ENCODE peak calls at places on chromosomes 16 and 17, in seven cellular contexts. One of them, this sample, is unnamed.

GRCh38 chr16:12340151-12340733 is 363.7 kb downstream of the SNX29 start:
- DNase-seq in HFF-Myc: no peak
- DNase-seq in PC-9: peak
- DNase-seq in T-cell: no peak
- DNase-seq in stimulated activated CD4-positive, alpha-beta T cell treated with anti-CD3 and anti-CD28 coated beads, Interleukin-1b, Interleukin-23, amount 100 ng/mL, for 24 hours: no peak
- DNase-seq in tibial artery: peak
- DNase-seq in ACHN: peak
- DNase-seq in this sample: peak

GRCh38 chr17:67528751-67529436 is 151.8 kb downstream of the PITPNC1 start:
- DNase-seq in HFF-Myc: peak
- DNase-seq in PC-9: peak
- DNase-seq in T-cell: no peak
- DNase-seq in stimulated activated CD4-positive, alpha-beta T cell treated with anti-CD3 and anti-CD28 coated beads, Interleukin-1b, Interleukin-23, amount 100 ng/mL, for 24 hours: no peak
- DNase-seq in tibial artery: peak
- DNase-seq in ACHN: peak
- DNase-seq in this sample: no peak

GRCh38 chr17:78517421-78517820 is 59.8 kb downstream of the DNAH17 start:
- DNase-seq in HFF-Myc: no peak
- DNase-seq in PC-9: no peak
- DNase-seq in T-cell: no peak
- DNase-seq in stimulated activated CD4-positive, alpha-beta T cell treated with anti-CD3 and anti-CD28 coated beads, Interleukin-1b, Interleukin-23, amount 100 ng/mL, for 24 hours: no peak
- DNase-seq in tibial artery: no peak
- DNase-seq in ACHN: no peak
- DNase-seq in this sample: no peak

GRCh38 chr17:27494192-27495091 is 38.2 kb downstream of the KSR1 start:
- DNase-seq in HFF-Myc: no peak
- DNase-seq in PC-9: peak
- DNase-seq in T-cell: no peak
- DNase-seq in stimulated activated CD4-positive, alpha-beta T cell treated with anti-CD3 and anti-CD28 coated beads, Interleukin-1b, Interleukin-23, amount 100 ng/mL, for 24 hours: no peak
- DNase-seq in tibial artery: peak
- DNase-seq in ACHN: peak
- DNase-seq in this sample: peak

GRCh38 chr16:3606441-3606840 is 5.0 kb downstream of the SLX4 start:
- DNase-seq in HFF-Myc: no peak
- DNase-seq in PC-9: no peak
- DNase-seq in T-cell: no peak
- DNase-seq in stimulated activated CD4-positive, alpha-beta T cell treated with anti-CD3 and anti-CD28 coated beads, Interleukin-1b, Interleukin-23, amount 100 ng/mL, for 24 hours: no peak
- DNase-seq in tibial artery: no peak
- DNase-seq in ACHN: no peak
- DNase-seq in this sample: no peak

GRCh38 chr17:57749701-57750100 is 4.6 kb upstream of the CCDC182 start:
- DNase-seq in HFF-Myc: no peak
- DNase-seq in PC-9: no peak
- DNase-seq in T-cell: no peak
- DNase-seq in stimulated activated CD4-positive, alpha-beta T cell treated with anti-CD3 and anti-CD28 coated beads, Interleukin-1b, Interleukin-23, amount 100 ng/mL, for 24 hours: no peak
- DNase-seq in tibial artery: no peak
- DNase-seq in ACHN: no peak
- DNase-seq in this sample: no peak

GRCh38 chr17:55398689-55399088 is 22.9 kb downstream of the MMD start:
- DNase-seq in HFF-Myc: no peak
- DNase-seq in PC-9: no peak
- DNase-seq in T-cell: no peak
- DNase-seq in stimulated activated CD4-positive, alpha-beta T cell treated with anti-CD3 and anti-CD28 coated beads, Interleukin-1b, Interleukin-23, amount 100 ng/mL, for 24 hours: no peak
- DNase-seq in tibial artery: no peak
- DNase-seq in ACHN: peak
- DNase-seq in this sample: no peak

GRCh38 chr16:75289189-75289588 is 37.8 kb upstream of the BCAR1 start:
- DNase-seq in HFF-Myc: no peak
- DNase-seq in PC-9: no peak
- DNase-seq in T-cell: no peak
- DNase-seq in stimulated activated CD4-positive, alpha-beta T cell treated with anti-CD3 and anti-CD28 coated beads, Interleukin-1b, Interleukin-23, amount 100 ng/mL, for 24 hours: no peak
- DNase-seq in tibial artery: no peak
- DNase-seq in ACHN: peak
- DNase-seq in this sample: no peak

GRCh38 chr17:50640701-50641338 is 6.1 kb downstream of the ABCC3 start:
- DNase-seq in HFF-Myc: no peak
- DNase-seq in PC-9: no peak
- DNase-seq in T-cell: no peak
- DNase-seq in stimulated activated CD4-positive, alpha-beta T cell treated with anti-CD3 and anti-CD28 coated beads, Interleukin-1b, Interleukin-23, amount 100 ng/mL, for 24 hours: no peak
- DNase-seq in tibial artery: no peak
- DNase-seq in ACHN: no peak
- DNase-seq in this sample: no peak

GRCh38 chr17:36777118-36777517 is 160.2 kb upstream of the LHX1 start:
- DNase-seq in HFF-Myc: peak
- DNase-seq in PC-9: no peak
- DNase-seq in T-cell: no peak
- DNase-seq in stimulated activated CD4-positive, alpha-beta T cell treated with anti-CD3 and anti-CD28 coated beads, Interleukin-1b, Interleukin-23, amount 100 ng/mL, for 24 hours: no peak
- DNase-seq in tibial artery: peak
- DNase-seq in ACHN: peak
- DNase-seq in this sample: no peak

GRCh38 chr17:82603981-82604448 is 44.2 kb downstream of the WDR45B start:
- DNase-seq in HFF-Myc: no peak
- DNase-seq in PC-9: no peak
- DNase-seq in T-cell: peak
- DNase-seq in stimulated activated CD4-positive, alpha-beta T cell treated with anti-CD3 and anti-CD28 coated beads, Interleukin-1b, Interleukin-23, amount 100 ng/mL, for 24 hours: no peak
- DNase-seq in tibial artery: peak
- DNase-seq in ACHN: no peak
- DNase-seq in this sample: no peak

GRCh38 chr16:11978080-11978479 is 1.5 kb downstream of the SNX29 start:
- DNase-seq in HFF-Myc: no peak
- DNase-seq in PC-9: no peak
- DNase-seq in T-cell: no peak
- DNase-seq in stimulated activated CD4-positive, alpha-beta T cell treated with anti-CD3 and anti-CD28 coated beads, Interleukin-1b, Interleukin-23, amount 100 ng/mL, for 24 hours: no peak
- DNase-seq in tibial artery: no peak
- DNase-seq in ACHN: no peak
- DNase-seq in this sample: no peak

GRCh38 chr17:18961634-18962493 is 9.9 kb downstream of the SLC5A10 start:
- DNase-seq in HFF-Myc: no peak
- DNase-seq in PC-9: no peak
- DNase-seq in T-cell: no peak
- DNase-seq in stimulated activated CD4-positive, alpha-beta T cell treated with anti-CD3 and anti-CD28 coated beads, Interleukin-1b, Interleukin-23, amount 100 ng/mL, for 24 hours: no peak
- DNase-seq in tibial artery: peak
- DNase-seq in ACHN: no peak
- DNase-seq in this sample: peak

GRCh38 chr16:82653550-82654511 is 27.1 kb downstream of the CDH13 start:
- DNase-seq in HFF-Myc: peak
- DNase-seq in PC-9: no peak
- DNase-seq in T-cell: peak
- DNase-seq in stimulated activated CD4-positive, alpha-beta T cell treated with anti-CD3 and anti-CD28 coated beads, Interleukin-1b, Interleukin-23, amount 100 ng/mL, for 24 hours: peak
- DNase-seq in tibial artery: no peak
- DNase-seq in ACHN: peak
- DNase-seq in this sample: peak

GRCh38 chr17:21289902-21290571 is 5.5 kb downstream of the MAP2K3 start:
- DNase-seq in HFF-Myc: no peak
- DNase-seq in PC-9: no peak
- DNase-seq in T-cell: no peak
- DNase-seq in stimulated activated CD4-positive, alpha-beta T cell treated with anti-CD3 and anti-CD28 coated beads, Interleukin-1b, Interleukin-23, amount 100 ng/mL, for 24 hours: no peak
- DNase-seq in tibial artery: no peak
- DNase-seq in ACHN: no peak
- DNase-seq in this sample: no peak

GRCh38 chr17:74972107-74972972 is at the start of gene HID1:
- DNase-seq in HFF-Myc: no peak
- DNase-seq in PC-9: peak
- DNase-seq in T-cell: peak
- DNase-seq in stimulated activated CD4-positive, alpha-beta T cell treated with anti-CD3 and anti-CD28 coated beads, Interleukin-1b, Interleukin-23, amount 100 ng/mL, for 24 hours: peak
- DNase-seq in tibial artery: no peak
- DNase-seq in ACHN: peak
- DNase-seq in this sample: no peak

GRCh38 chr17:68231536-68231935 is 16.3 kb upstream of the AMZ2 start:
- DNase-seq in HFF-Myc: no peak
- DNase-seq in PC-9: no peak
- DNase-seq in T-cell: no peak
- DNase-seq in stimulated activated CD4-positive, alpha-beta T cell treated with anti-CD3 and anti-CD28 coated beads, Interleukin-1b, Interleukin-23, amount 100 ng/mL, for 24 hours: no peak
- DNase-seq in tibial artery: no peak
- DNase-seq in ACHN: no peak
- DNase-seq in this sample: no peak

GRCh38 chr17:66416207-66416940 is 114.0 kb downstream of the PRKCA start:
- DNase-seq in HFF-Myc: no peak
- DNase-seq in PC-9: no peak
- DNase-seq in T-cell: no peak
- DNase-seq in stimulated activated CD4-positive, alpha-beta T cell treated with anti-CD3 and anti-CD28 coated beads, Interleukin-1b, Interleukin-23, amount 100 ng/mL, for 24 hours: no peak
- DNase-seq in tibial artery: no peak
- DNase-seq in ACHN: no peak
- DNase-seq in this sample: no peak

GRCh38 chr16:23182675-23183485 is at the start of gene SCNN1G:
- DNase-seq in HFF-Myc: no peak
- DNase-seq in PC-9: no peak
- DNase-seq in T-cell: no peak
- DNase-seq in stimulated activated CD4-positive, alpha-beta T cell treated with anti-CD3 and anti-CD28 coated beads, Interleukin-1b, Interleukin-23, amount 100 ng/mL, for 24 hours: no peak
- DNase-seq in tibial artery: no peak
- DNase-seq in ACHN: peak
- DNase-seq in this sample: peak

GRCh38 chr16:75105306-75106061 is 11.1 kb downstream of the LDHD start:
- DNase-seq in HFF-Myc: no peak
- DNase-seq in PC-9: no peak
- DNase-seq in T-cell: no peak
- DNase-seq in stimulated activated CD4-positive, alpha-beta T cell treated with anti-CD3 and anti-CD28 coated beads, Interleukin-1b, Interleukin-23, amount 100 ng/mL, for 24 hours: no peak
- DNase-seq in tibial artery: no peak
- DNase-seq in ACHN: no peak
- DNase-seq in this sample: no peak

GRCh38 chr17:33560165-33560564 is 267.1 kb upstream of the ASIC2 start:
- DNase-seq in HFF-Myc: no peak
- DNase-seq in PC-9: no peak
- DNase-seq in T-cell: no peak
- DNase-seq in stimulated activated CD4-positive, alpha-beta T cell treated with anti-CD3 and anti-CD28 coated beads, Interleukin-1b, Interleukin-23, amount 100 ng/mL, for 24 hours: no peak
- DNase-seq in tibial artery: no peak
- DNase-seq in ACHN: no peak
- DNase-seq in this sample: no peak

GRCh38 chr17:43701318-43701743 is 39.6 kb upstream of the MEOX1 start:
- DNase-seq in HFF-Myc: no peak
- DNase-seq in PC-9: no peak
- DNase-seq in T-cell: peak
- DNase-seq in stimulated activated CD4-positive, alpha-beta T cell treated with anti-CD3 and anti-CD28 coated beads, Interleukin-1b, Interleukin-23, amount 100 ng/mL, for 24 hours: no peak
- DNase-seq in tibial artery: no peak
- DNase-seq in ACHN: no peak
- DNase-seq in this sample: peak

GRCh38 chr17:48835971-48836370 is 5.1 kb downstream of the CALCOCO2 start:
- DNase-seq in HFF-Myc: no peak
- DNase-seq in PC-9: peak
- DNase-seq in T-cell: no peak
- DNase-seq in stimulated activated CD4-positive, alpha-beta T cell treated with anti-CD3 and anti-CD28 coated beads, Interleukin-1b, Interleukin-23, amount 100 ng/mL, for 24 hours: no peak
- DNase-seq in tibial artery: no peak
- DNase-seq in ACHN: no peak
- DNase-seq in this sample: no peak

GRCh38 chr17:35214631-35215273 is 20.6 kb upstream of the SLC35G3 start:
- DNase-seq in HFF-Myc: no peak
- DNase-seq in PC-9: no peak
- DNase-seq in T-cell: peak
- DNase-seq in stimulated activated CD4-positive, alpha-beta T cell treated with anti-CD3 and anti-CD28 coated beads, Interleukin-1b, Interleukin-23, amount 100 ng/mL, for 24 hours: no peak
- DNase-seq in tibial artery: no peak
- DNase-seq in ACHN: no peak
- DNase-seq in this sample: no peak

GRCh38 chr16:19361587-19361986 is 56.1 kb upstream of the TMC5 start:
- DNase-seq in HFF-Myc: no peak
- DNase-seq in PC-9: no peak
- DNase-seq in T-cell: no peak
- DNase-seq in stimulated activated CD4-positive, alpha-beta T cell treated with anti-CD3 and anti-CD28 coated beads, Interleukin-1b, Interleukin-23, amount 100 ng/mL, for 24 hours: no peak
- DNase-seq in tibial artery: no peak
- DNase-seq in ACHN: no peak
- DNase-seq in this sample: no peak

GRCh38 chr17:44543213-44543904 is 13.9 kb upstream of the FZD2 start:
- DNase-seq in HFF-Myc: no peak
- DNase-seq in PC-9: peak
- DNase-seq in T-cell: no peak
- DNase-seq in stimulated activated CD4-positive, alpha-beta T cell treated with anti-CD3 and anti-CD28 coated beads, Interleukin-1b, Interleukin-23, amount 100 ng/mL, for 24 hours: no peak
- DNase-seq in tibial artery: no peak
- DNase-seq in ACHN: peak
- DNase-seq in this sample: peak

GRCh38 chr16:4176794-4177438 is 60.7 kb upstream of the ADCY9 start:
- DNase-seq in HFF-Myc: no peak
- DNase-seq in PC-9: peak
- DNase-seq in T-cell: no peak
- DNase-seq in stimulated activated CD4-positive, alpha-beta T cell treated with anti-CD3 and anti-CD28 coated beads, Interleukin-1b, Interleukin-23, amount 100 ng/mL, for 24 hours: no peak
- DNase-seq in tibial artery: no peak
- DNase-seq in ACHN: peak
- DNase-seq in this sample: peak

GRCh38 chr16:16191493-16192167 is 31.7 kb downstream of the ABCC6 start:
- DNase-seq in HFF-Myc: no peak
- DNase-seq in PC-9: no peak
- DNase-seq in T-cell: no peak
- DNase-seq in stimulated activated CD4-positive, alpha-beta T cell treated with anti-CD3 and anti-CD28 coated beads, Interleukin-1b, Interleukin-23, amount 100 ng/mL, for 24 hours: no peak
- DNase-seq in tibial artery: no peak
- DNase-seq in ACHN: no peak
- DNase-seq in this sample: no peak

GRCh38 chr16:85210423-85211169 is 98.3 kb upstream of the CIBAR2 start:
- DNase-seq in HFF-Myc: no peak
- DNase-seq in PC-9: no peak
- DNase-seq in T-cell: no peak
- DNase-seq in stimulated activated CD4-positive, alpha-beta T cell treated with anti-CD3 and anti-CD28 coated beads, Interleukin-1b, Interleukin-23, amount 100 ng/mL, for 24 hours: no peak
- DNase-seq in tibial artery: no peak
- DNase-seq in ACHN: peak
- DNase-seq in this sample: peak

GRCh38 chr16:65083181-65083845 is 38.5 kb downstream of the CDH11 start:
- DNase-seq in HFF-Myc: no peak
- DNase-seq in PC-9: no peak
- DNase-seq in T-cell: no peak
- DNase-seq in stimulated activated CD4-positive, alpha-beta T cell treated with anti-CD3 and anti-CD28 coated beads, Interleukin-1b, Interleukin-23, amount 100 ng/mL, for 24 hours: no peak
- DNase-seq in tibial artery: no peak
- DNase-seq in ACHN: no peak
- DNase-seq in this sample: no peak

GRCh38 chr17:41444186-41444585 is 3.4 kb upstream of the KRT38 start:
- DNase-seq in HFF-Myc: no peak
- DNase-seq in PC-9: no peak
- DNase-seq in T-cell: no peak
- DNase-seq in stimulated activated CD4-positive, alpha-beta T cell treated with anti-CD3 and anti-CD28 coated beads, Interleukin-1b, Interleukin-23, amount 100 ng/mL, for 24 hours: no peak
- DNase-seq in tibial artery: no peak
- DNase-seq in ACHN: no peak
- DNase-seq in this sample: no peak

GRCh38 chr17:44186307-44187130 is at the start of gene TMUB2:
- DNase-seq in HFF-Myc: peak
- DNase-seq in PC-9: peak
- DNase-seq in T-cell: peak
- DNase-seq in stimulated activated CD4-positive, alpha-beta T cell treated with anti-CD3 and anti-CD28 coated beads, Interleukin-1b, Interleukin-23, amount 100 ng/mL, for 24 hours: peak
- DNase-seq in tibial artery: peak
- DNase-seq in ACHN: peak
- DNase-seq in this sample: peak

GRCh38 chr16:68232335-68232734 is 3.6 kb downstream of the ESRP2 start:
- DNase-seq in HFF-Myc: no peak
- DNase-seq in PC-9: no peak
- DNase-seq in T-cell: no peak
- DNase-seq in stimulated activated CD4-positive, alpha-beta T cell treated with anti-CD3 and anti-CD28 coated beads, Interleukin-1b, Interleukin-23, amount 100 ng/mL, for 24 hours: no peak
- DNase-seq in tibial artery: peak
- DNase-seq in ACHN: no peak
- DNase-seq in this sample: no peak

GRCh38 chr17:47274319-47275069 is 20.9 kb downstream of the ITGB3 start:
- DNase-seq in HFF-Myc: no peak
- DNase-seq in PC-9: no peak
- DNase-seq in T-cell: no peak
- DNase-seq in stimulated activated CD4-positive, alpha-beta T cell treated with anti-CD3 and anti-CD28 coated beads, Interleukin-1b, Interleukin-23, amount 100 ng/mL, for 24 hours: no peak
- DNase-seq in tibial artery: no peak
- DNase-seq in ACHN: no peak
- DNase-seq in this sample: no peak

GRCh38 chr16:1990336-1991134 is 765 bp downstream of the SYNGR3 start:
- DNase-seq in HFF-Myc: no peak
- DNase-seq in PC-9: no peak
- DNase-seq in T-cell: no peak
- DNase-seq in stimulated activated CD4-positive, alpha-beta T cell treated with anti-CD3 and anti-CD28 coated beads, Interleukin-1b, Interleukin-23, amount 100 ng/mL, for 24 hours: no peak
- DNase-seq in tibial artery: no peak
- DNase-seq in ACHN: peak
- DNase-seq in this sample: no peak

GRCh38 chr17:47847341-47848197 is 3.4 kb downstream of the SP6 start:
- DNase-seq in HFF-Myc: no peak
- DNase-seq in PC-9: no peak
- DNase-seq in T-cell: no peak
- DNase-seq in stimulated activated CD4-positive, alpha-beta T cell treated with anti-CD3 and anti-CD28 coated beads, Interleukin-1b, Interleukin-23, amount 100 ng/mL, for 24 hours: no peak
- DNase-seq in tibial artery: no peak
- DNase-seq in ACHN: no peak
- DNase-seq in this sample: no peak

GRCh38 chr16:66928702-66929388 is 3.5 kb upstream of the RRAD start:
- DNase-seq in HFF-Myc: no peak
- DNase-seq in PC-9: peak
- DNase-seq in T-cell: no peak
- DNase-seq in stimulated activated CD4-positive, alpha-beta T cell treated with anti-CD3 and anti-CD28 coated beads, Interleukin-1b, Interleukin-23, amount 100 ng/mL, for 24 hours: no peak
- DNase-seq in tibial artery: no peak
- DNase-seq in ACHN: peak
- DNase-seq in this sample: peak

GRCh38 chr16:50310308-50311133 is 44.2 kb downstream of the ADCY7 start:
- DNase-seq in HFF-Myc: no peak
- DNase-seq in PC-9: no peak
- DNase-seq in T-cell: no peak
- DNase-seq in stimulated activated CD4-positive, alpha-beta T cell treated with anti-CD3 and anti-CD28 coated beads, Interleukin-1b, Interleukin-23, amount 100 ng/mL, for 24 hours: no peak
- DNase-seq in tibial artery: peak
- DNase-seq in ACHN: no peak
- DNase-seq in this sample: no peak